ENCODE peak calls at places on chromosomes 3 and 15, in four cellular contexts. S is CD8-positive, alpha-beta memory T cell; T is aorta; L is effector memory CD4-positive, alpha-beta T cell. A is an unnamed sample. For H3K4me1, the result is how much of the 10 kb centered on the place peaks cover.

GRCh38 chr3:152971880-152972279 is 136.9 kb downstream of the P2RY1 start:
- DNase-seq in S (no peak), T (no peak), L (no peak), A (no peak)

GRCh38 chr3:108806316-108806715 is 16.3 kb upstream of the TRAT1 start:
- DNase-seq in S (peak), T (no peak), L (no peak), A (peak)

GRCh38 chr3:176765491-176765890 is 431.8 kb downstream of the TBL1XR1 start:
- DNase-seq in S (no peak), T (no peak), L (no peak), A (no peak)

GRCh38 chr3:36992806-36993325 is at the start of gene EPM2AIP1:
- DNase-seq in S (peak), T (peak), L (no peak), A (peak)

GRCh38 chr3:172104471-172105072 is 65.2 kb downstream of the FNDC3B start:
- DNase-seq in S (no peak), T (no peak), L (no peak), A (no peak)

GRCh38 chr3:196216081-196216564 is at the start of gene SLC51A:
- DNase-seq in S (no peak), T (no peak), L (no peak), A (no peak)

GRCh38 chr3:20558161-20558560 is 372.2 kb upstream of the SGO1 start:
- DNase-seq in S (no peak), T (no peak), L (no peak), A (no peak)

GRCh38 chr15:66724732-66725467 is 22.9 kb downstream of the SMAD6 start:
- DNase-seq in S (no peak), T (no peak), L (no peak), A (no peak)

GRCh38 chr3:23779841-23780240 is 25.9 kb upstream of the UBE2E1 start:
- DNase-seq in S (no peak), T (no peak), L (no peak), A (no peak)

GRCh38 chr15:26294062-26294689 is 431.0 kb upstream of the ATP10A start:
- DNase-seq in S (no peak), T (no peak), L (no peak), A (no peak)

GRCh38 chr3:53803124-53803815 is 42.9 kb downstream of the CHDH start:
- DNase-seq in S (no peak), T (no peak), L (no peak), A (no peak)

GRCh38 chr15:68765602-68766368 is 54.9 kb downstream of the ANP32A start:
- DNase-seq in S (no peak), T (no peak), L (no peak), A (no peak)

GRCh38 chr3:72319202-72320095 is 528.8 kb downstream of the SHQ1 start:
- DNase-seq in S (no peak), T (no peak), L (no peak), A (no peak)

GRCh38 chr15:56052389-56053045 is 59.1 kb upstream of the NEDD4 start:
- DNase-seq in S (no peak), T (no peak), L (no peak), A (peak)

GRCh38 chr3:46406786-46407611 is at the start of the genes CCR5AS and CCRL2:
- DNase-seq in S (peak), T (no peak), L (no peak), A (peak)

GRCh38 chr3:126512916-126513650 is 4.5 kb downstream of the UROC1 start:
- DNase-seq in S (no peak), T (peak), L (no peak), A (no peak)

DNA sequence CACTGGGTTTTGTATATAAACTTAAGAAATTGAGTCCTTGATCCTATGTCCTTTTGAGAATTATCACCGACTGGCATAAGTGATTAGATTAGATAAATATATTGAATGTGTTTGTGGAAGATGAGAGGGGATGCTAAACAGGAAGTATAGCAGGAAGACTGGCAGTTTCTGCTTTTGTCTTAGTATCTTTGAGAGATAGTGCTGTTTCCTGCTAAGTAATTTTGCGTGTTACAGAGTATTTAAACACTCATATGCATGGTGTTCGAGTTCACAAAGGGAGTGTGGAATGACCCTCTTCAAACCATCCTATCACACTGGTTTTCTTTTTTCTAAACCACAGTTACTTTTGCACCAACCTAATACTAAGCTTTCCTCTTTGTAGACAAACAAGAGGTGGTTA is 106.0 kb downstream of the KLHL25 start:
- DNase-seq in S (no peak), T (no peak), L (no peak), A (no peak)
- H3K4me1 ChIP-seq in S (half or more), T (under half), L (under half), A (half or more)

GRCh38 chr15:77607111-77607893 is 25.4 kb downstream of the LINGO1 start:
- DNase-seq in S (no peak), T (peak), L (no peak), A (no peak)
- H3K4me1 ChIP-seq in S (under half), T (under half), L (under half), A (under half)

DNA sequence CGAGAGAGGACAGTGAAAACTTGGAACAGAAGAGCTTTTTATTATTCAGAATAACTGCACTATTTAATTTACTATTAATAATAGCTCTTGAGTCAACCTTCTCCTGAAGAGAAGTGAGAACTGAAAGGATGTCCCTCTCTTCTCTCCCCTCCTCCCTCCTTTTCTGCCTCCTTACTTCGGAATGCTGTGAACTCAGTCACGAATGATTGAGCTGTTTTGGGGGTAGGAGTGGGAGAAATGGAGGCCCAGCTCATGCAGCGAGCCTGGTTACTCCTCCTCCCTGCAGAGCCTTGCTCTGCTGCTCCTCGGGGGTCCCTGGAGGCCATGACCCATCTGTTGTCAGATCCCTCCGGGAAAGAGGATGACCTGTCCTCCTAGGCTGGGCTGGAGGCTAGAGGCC is 20.3 kb upstream of the INSYN1 start:
- DNase-seq in S (no peak), T (no peak), L (no peak), A (no peak)
- H3K4me1 ChIP-seq in S (under half), T (under half), L (under half), A (under half)

GRCh38 chr15:80530737-80531365 is 126.7 kb downstream of the ARNT2 start:
- DNase-seq in S (no peak), T (no peak), L (no peak), A (no peak)
- H3K4me1 ChIP-seq in S (under half), T (under half), L (under half), A (under half)

GRCh38 chr15:51726302-51727073 is 11.0 kb downstream of the LYSMD2 start:
- DNase-seq in S (no peak), T (no peak), L (no peak), A (no peak)

GRCh38 chr15:51731549-51732267 is 5.7 kb downstream of the LYSMD2 start:
- DNase-seq in S (peak), T (no peak), L (no peak), A (peak)

GRCh38 chr15:51724673-51725072 is 12.8 kb downstream of the LYSMD2 start:
- DNase-seq in S (no peak), T (no peak), L (no peak), A (no peak)

GRCh38 chr15:51724199-51724598 is 13.3 kb downstream of the LYSMD2 start:
- DNase-seq in S (no peak), T (no peak), L (no peak), A (no peak)

GRCh38 chr15:51727141-51727897 is 10.1 kb downstream of the LYSMD2 start:
- DNase-seq in S (no peak), T (no peak), L (no peak), A (no peak)
- H3K4me1 ChIP-seq in S (half or more), T (under half), L (under half), A (half or more)